ENCODE peak calls at places on chromosome 17, in eight cellular contexts. Q, I, P, J, S, K, B and F are unnamed samples.

GRCh38 chr17:77897741-77898301 is 60.7 kb upstream of the TNRC6C start:
- DNase-seq in Q (no peak), I (no peak), P (no peak), J (no peak), S (no peak), K (no peak), B (no peak), F (no peak)

GRCh38 chr17:46191332-46192210 is 1.7 kb downstream of the KANSL1 start:
- DNase-seq in Q (no peak), I (peak; percentile 48), P (no peak), J (peak; percentile 58), S (peak; percentile 45), K (no peak), B (peak; percentile 14), F (peak; percentile 52)

GRCh38 chr17:73155410-73156165 is 9.2 kb upstream of the SSTR2 start:
- DNase-seq in Q (no peak), I (no peak), P (no peak), J (no peak), S (no peak), K (no peak), B (no peak), F (no peak)

GRCh38 chr17:66000216-66000615 is 191.7 kb downstream of the CEP112 start:
- DNase-seq in Q (no peak), I (no peak), P (no peak), J (no peak), S (no peak), K (no peak), B (no peak), F (no peak)

GRCh38 chr17:43978078-43978477 is 24.3 kb upstream of the PYY start:
- DNase-seq in Q (no peak), I (no peak), P (no peak), J (no peak), S (no peak), K (no peak), B (no peak), F (no peak)

GRCh38 chr17:61495161-61495857 is 43.1 kb downstream of the TBX4 start:
- DNase-seq in Q (no peak), I (no peak), P (peak; percentile 93), J (no peak), S (peak; percentile 91), K (peak; percentile 35), B (no peak), F (no peak)

GRCh38 chr17:68034452-68034776 is 1.1 kb upstream of the KPNA2 start:
- DNase-seq in Q (no peak), I (no peak), P (no peak), J (no peak), S (no peak), K (no peak), B (no peak), F (no peak)

GRCh38 chr17:13601317-13601775 is 383 bp downstream of the HS3ST3A1 start:
- DNase-seq in Q (no peak), I (no peak), P (no peak), J (peak; percentile 35), S (peak; percentile 52), K (no peak), B (no peak), F (peak; percentile 0)

GRCh38 chr17:47895254-47895855 is 681 bp upstream of the SP2 start:
- DNase-seq in Q (peak; percentile 20), I (no peak), P (no peak), J (no peak), S (peak; percentile 56), K (no peak), B (peak; percentile 9), F (no peak)

GRCh38 chr17:4185656-4186055 is 42.7 kb downstream of the CYB5D2 start:
- DNase-seq in Q (no peak), I (no peak), P (no peak), J (no peak), S (no peak), K (no peak), B (no peak), F (no peak)

GRCh38 chr17:48051278-48051677 is 3.1 kb downstream of the NFE2L1 start:
- DNase-seq in Q (no peak), I (no peak), P (no peak), J (no peak), S (no peak), K (no peak), B (no peak), F (no peak)

GRCh38 chr17:47837401-47838039 is 3.6 kb downstream of the SCRN2 start:
- DNase-seq in Q (no peak), I (no peak), P (no peak), J (no peak), S (peak; percentile 20), K (no peak), B (no peak), F (no peak)

GRCh38 chr17:35188111-35188510 is 6.1 kb downstream of the SLC35G3 start:
- DNase-seq in Q (no peak), I (no peak), P (no peak), J (no peak), S (no peak), K (peak; percentile 38), B (no peak), F (no peak)

GRCh38 chr17:80758793-80759673 is 214.4 kb downstream of the RPTOR start:
- DNase-seq in Q (no peak), I (no peak), P (no peak), J (no peak), S (peak; percentile 58), K (no peak), B (no peak), F (no peak)

GRCh38 chr17:10631048-10631700 is 25.9 kb downstream of the MYH3 start:
- DNase-seq in Q (peak; percentile 21), I (peak; percentile 8), P (no peak), J (peak; percentile 74), S (peak; percentile 47), K (peak; percentile 27), B (no peak), F (no peak)

GRCh38 chr17:9467518-9467917 is 108.1 kb downstream of the STX8 start:
- DNase-seq in Q (no peak), I (no peak), P (no peak), J (peak; percentile 28), S (no peak), K (no peak), B (no peak), F (no peak)

GRCh38 chr17:75571197-75571884 is 16.3 kb upstream of the MYO15B start:
- DNase-seq in Q (no peak), I (no peak), P (no peak), J (peak; percentile 28), S (peak; percentile 42), K (no peak), B (no peak), F (no peak)

GRCh38 chr17:35684046-35684802 is 47.2 kb upstream of the RASL10B start:
- DNase-seq in Q (no peak), I (no peak), P (no peak), J (no peak), S (peak; percentile 48), K (no peak), B (no peak), F (no peak)

GRCh38 chr17:54996441-54996840 is 27.9 kb downstream of the STXBP4 start:
- DNase-seq in Q (no peak), I (no peak), P (no peak), J (no peak), S (no peak), K (no peak), B (no peak), F (no peak)

GRCh38 chr17:28398280-28398981 is 7.6 kb downstream of the SLC46A1 start:
- DNase-seq in Q (no peak), I (no peak), P (no peak), J (no peak), S (peak; percentile 58), K (no peak), B (no peak), F (no peak)

GRCh38 chr17:70365098-70365583 is 195.8 kb downstream of the KCNJ2 start:
- DNase-seq in Q (no peak), I (no peak), P (no peak), J (no peak), S (peak; percentile 70), K (no peak), B (no peak), F (no peak)

GRCh38 chr17:20071824-20072691 is 62.9 kb downstream of the SPECC1 start:
- DNase-seq in Q (no peak), I (no peak), P (no peak), J (no peak), S (no peak), K (no peak), B (no peak), F (no peak)

GRCh38 chr17:63390090-63390489 is 56.0 kb downstream of the CYB561 start:
- DNase-seq in Q (no peak), I (no peak), P (no peak), J (no peak), S (no peak), K (no peak), B (no peak), F (no peak)

GRCh38 chr17:45408611-45409421 is 23.9 kb downstream of the ARHGAP27 start:
- DNase-seq in Q (no peak), I (no peak), P (no peak), J (no peak), S (no peak), K (no peak), B (no peak), F (no peak)

GRCh38 chr17:36578671-36579070 is 13.0 kb upstream of the DHRS11 start:
- DNase-seq in Q (no peak), I (no peak), P (no peak), J (no peak), S (no peak), K (no peak), B (no peak), F (no peak)

GRCh38 chr17:37849617-37849972 is 74.6 kb upstream of the TBC1D3K start:
- DNase-seq in Q (no peak), I (no peak), P (no peak), J (no peak), S (no peak), K (no peak), B (no peak), F (no peak)